ENCODE peak calls at places on chromosome 7, in six cellular contexts. T is anterior cingulate cortex; O is activated effector memory CD4-positive, alpha-beta T cell treated with anti-CD3 and anti-CD28 coated beads, Interleukin-2, amount 50 U/mL, for 16 hours; W is AG08396; J is hepatocyte; Z is iris pigment epithelial cell. D is an unnamed sample.

GRCh38 chr7:85104432-85105205 is 82.2 kb downstream of the SEMA3D start:
- DNase-seq in O (no peak), J (no peak), Z (peak), W (no peak), T (no peak), D (no peak)

GRCh38 chr7:47937065-47937687 is 11.1 kb downstream of the PKD1L1 start:
- DNase-seq in W (no peak), T (no peak), O (no peak), J (no peak), Z (no peak), D (peak)

GRCh38 chr7:142030846-142031245 is 35.2 kb downstream of the MGAM start:
- DNase-seq in W (no peak), T (no peak), J (no peak), Z (no peak), O (no peak), D (no peak)

GRCh38 chr7:3042861-3043489 is 692 bp downstream of the CARD11 start:
- DNase-seq in W (no peak), T (no peak), O (peak), J (peak), Z (no peak), D (no peak)

GRCh38 chr7:128266891-128267839 is 26.1 kb downstream of the LEP start:
- DNase-seq in O (no peak), T (peak), W (peak), J (peak), Z (peak), D (peak)

GRCh38 chr7:120165231-120165630 is 107.7 kb upstream of the KCND2 start:
- DNase-seq in W (no peak), J (no peak), T (no peak), Z (no peak), O (no peak), D (no peak)

GRCh38 chr7:24038993-24039392 is 245.0 kb upstream of the NPY start:
- DNase-seq in W (no peak), O (no peak), T (no peak), J (no peak), Z (no peak), D (no peak)

GRCh38 chr7:90530263-90530662 is 60.8 kb downstream of the PTTG1IP2 start:
- DNase-seq in J (no peak), Z (peak), W (no peak), O (no peak), T (no peak), D (no peak)

GRCh38 chr7:138878847-138879246 is 80.9 kb upstream of the ATP6V0A4 start:
- DNase-seq in J (peak), O (no peak), W (no peak), Z (no peak), T (no peak), D (no peak)